ENCODE peak calls at places on chromosomes 11 and 22, in six cellular contexts. Y is SK-N-SH, N is OCI-LY7, F is GM23248, T is hepatocyte, Q is HCT116. M is an unnamed sample.

GRCh38 chr11:92101845-92102244 is 122.8 kb upstream of the FAT3 start:
- DNase-seq in Y (no peak), F (no peak), N (no peak), Q (no peak), T (no peak), M (no peak)

GRCh38 chr11:117175781-117176180 is 2.8 kb upstream of the SIDT2 start:
- DNase-seq in Q (no peak), Y (no peak), F (peak; percentile 23), N (no peak), T (no peak), M (no peak)

GRCh38 chr22:37455896-37456295 is 28.6 kb upstream of the ELFN2 start:
- DNase-seq in Y (no peak), T (no peak), N (no peak), Q (no peak), F (peak; percentile 33), M (no peak)

GRCh38 chr11:125164422-125165110 is at the start of gene PKNOX2:
- DNase-seq in T (peak; percentile 91), F (peak; percentile 87), Q (peak; percentile 3), Y (peak; percentile 95), N (no peak), M (peak; percentile 63)

GRCh38 chr11:2150206-2150847 is 10.7 kb downstream of the INS start:
- DNase-seq in T (peak; percentile 68), Y (peak; percentile 76), N (peak; percentile 13), Q (peak; percentile 62), F (peak; percentile 54), M (peak; percentile 65)

GRCh38 chr22:20571078-20571503 is 63.7 kb downstream of the MED15 start:
- DNase-seq in Y (no peak), F (no peak), N (no peak), T (no peak), Q (no peak), M (no peak)

GRCh38 chr11:86486261-86487030 is 111.8 kb downstream of the CCDC81 start:
- DNase-seq in Q (no peak), T (peak; percentile 38), Y (no peak), N (no peak), F (no peak), M (no peak)

GRCh38 chr22:28930357-28931007 is 47.1 kb downstream of the ZNRF3 start:
- DNase-seq in N (peak; percentile 22), T (no peak), F (no peak), Y (no peak), Q (no peak), M (no peak)

GRCh38 chr22:32623943-32624342 is 149.3 kb downstream of the FBXO7 start:
- DNase-seq in N (no peak), F (peak; percentile 89), Y (no peak), Q (no peak), T (peak; percentile 55), M (no peak)

GRCh38 chr11:94511932-94512781 is at the start of gene C11orf97:
- DNase-seq in Q (no peak), Y (peak; percentile 82), T (peak; percentile 73), N (no peak), F (peak; percentile 71), M (peak; percentile 76)

GRCh38 chr11:2418961-2419360 is 18.4 kb downstream of the TSSC4 start:
- DNase-seq in F (no peak), Y (no peak), Q (no peak), N (no peak), T (no peak), M (no peak)

GRCh38 chr22:47063606-47064005 is 301.2 kb downstream of the TBC1D22A start:
- DNase-seq in N (no peak), Y (no peak), T (no peak), F (peak; percentile 10), Q (no peak), M (no peak)

GRCh38 chr22:49540571-49541450 is 286.9 kb downstream of the BRD1 start:
- DNase-seq in F (no peak), T (no peak), N (no peak), Y (no peak), Q (no peak), M (no peak)

GRCh38 chr11:101061606-101062005 is 68.0 kb downstream of the PGR start:
- DNase-seq in N (no peak), Y (no peak), T (no peak), F (no peak), Q (no peak), M (no peak)

GRCh38 chr11:66282468-66283455 is 4.8 kb downstream of the CNIH2 start:
- DNase-seq in Q (peak; percentile 91), F (peak; percentile 99), N (peak; percentile 100), Y (peak; percentile 98), T (peak; percentile 99), M (peak; percentile 97)

GRCh38 chr11:765025-765801 is 12.1 kb downstream of the GATD1 start:
- DNase-seq in Y (peak; percentile 92), T (peak; percentile 65), Q (peak; percentile 47), F (peak; percentile 66), N (peak; percentile 65), M (peak; percentile 61)

GRCh38 chr11:75424396-75424795 is 8.6 kb downstream of the KLHL35 start:
- DNase-seq in F (no peak), N (no peak), Y (no peak), T (no peak), Q (no peak), M (no peak)

GRCh38 chr11:68677432-68677831 is 6.9 kb upstream of the GAL start:
- DNase-seq in T (peak; percentile 72), N (no peak), Y (peak; percentile 83), Q (peak; percentile 59), F (peak; percentile 84), M (peak; percentile 94)

GRCh38 chr11:27183672-27184457 is 143.2 kb downstream of the BBOX1 start:
- DNase-seq in F (peak; percentile 86), N (peak; percentile 64), T (peak; percentile 81), Q (peak; percentile 51), Y (peak; percentile 25), M (peak; percentile 71)

GRCh38 chr11:15750535-15751297 is 605.6 kb downstream of the SOX6 start:
- DNase-seq in Q (no peak), F (no peak), T (no peak), N (no peak), Y (peak; percentile 52), M (no peak)

GRCh38 chr11:67429038-67429668 is 859 bp downstream of the RPS6KB2 start:
- DNase-seq in N (peak; percentile 29), Y (no peak), F (peak; percentile 43), T (no peak), Q (no peak), M (no peak)

GRCh38 chr11:90250970-90251369 is 28.1 kb upstream of the CHORDC1 start:
- DNase-seq in T (no peak), Q (no peak), F (peak; percentile 4), N (no peak), Y (no peak), M (no peak)

GRCh38 chr22:31826443-31826842 is 72.6 kb downstream of the DEPDC5 start:
- DNase-seq in Y (no peak), T (no peak), Q (no peak), F (no peak), N (no peak), M (no peak)

GRCh38 chr22:39349506-39349966 is 255 bp upstream of the SYNGR1 start:
- DNase-seq in Y (peak; percentile 95), F (peak; percentile 41), Q (no peak), N (peak; percentile 81), T (peak; percentile 81), M (peak; percentile 3)

GRCh38 chr11:276219-276618 is 2.0 kb upstream of the NLRP6 start:
- DNase-seq in Q (no peak), T (no peak), F (no peak), Y (no peak), N (no peak), M (no peak)

GRCh38 chr22:26608129-26608528 is 9.7 kb downstream of the CRYBB1 start:
- DNase-seq in T (no peak), Y (no peak), N (no peak), Q (no peak), F (no peak), M (no peak)

GRCh38 chr22:46040471-46041465 is 63.8 kb upstream of the WNT7B start:
- DNase-seq in F (no peak), Q (no peak), N (peak; percentile 37), T (no peak), Y (no peak), M (no peak)

GRCh38 chr22:39502789-39503464 is 837 bp downstream of the MIEF1 start:
- DNase-seq in T (peak; percentile 49), Y (no peak), Q (no peak), F (peak; percentile 53), N (peak; percentile 37), M (no peak)

GRCh38 chr11:102361100-102362021 is 14.3 kb downstream of the BIRC2 start:
- DNase-seq in N (peak; percentile 62), Q (no peak), Y (no peak), F (peak; percentile 39), T (no peak), M (no peak)

GRCh38 chr22:40407021-40407761 is 36.8 kb downstream of the SGSM3 start:
- DNase-seq in F (no peak), Q (no peak), N (no peak), T (no peak), Y (no peak), M (no peak)

GRCh38 chr11:67564230-67564629 is 19.4 kb upstream of the GSTP1 start:
- DNase-seq in F (peak; percentile 45), Y (no peak), N (no peak), T (no peak), Q (no peak), M (peak; percentile 63)

GRCh38 chr11:64357904-64358535 is 942 bp upstream of the RPS6KA4 start:
- DNase-seq in Q (no peak), F (peak; percentile 37), N (no peak), T (peak; percentile 73), Y (peak; percentile 63), M (peak; percentile 81)

GRCh38 chr11:129828301-129828836 is 12.7 kb downstream of the TMEM45B start:
- DNase-seq in N (no peak), Y (no peak), F (no peak), T (peak; percentile 67), Q (peak; percentile 19), M (peak; percentile 99)
- H3K4me2 ChIP-seq in N (no peak overlapping the region), Y (no peak overlapping the region), F (no peak overlapping the region), T (peak overlapping the region; percentile 63), Q (peak overlapping the region; percentile 63), M (peak overlapping the region; percentile 64)

GRCh38 chr11:12282676-12283075 is 94.7 kb upstream of the PARVA start:
- DNase-seq in N (no peak), Y (no peak), T (no peak), Q (no peak), F (no peak), M (no peak)
- H3K27ac ChIP-seq in N (no peak overlapping the region), Y (no peak overlapping the region), T (no peak overlapping the region), Q (no peak overlapping the region), F (peak overlapping the region; percentile 100), M (peak overlapping the region; percentile 5)

DNA sequence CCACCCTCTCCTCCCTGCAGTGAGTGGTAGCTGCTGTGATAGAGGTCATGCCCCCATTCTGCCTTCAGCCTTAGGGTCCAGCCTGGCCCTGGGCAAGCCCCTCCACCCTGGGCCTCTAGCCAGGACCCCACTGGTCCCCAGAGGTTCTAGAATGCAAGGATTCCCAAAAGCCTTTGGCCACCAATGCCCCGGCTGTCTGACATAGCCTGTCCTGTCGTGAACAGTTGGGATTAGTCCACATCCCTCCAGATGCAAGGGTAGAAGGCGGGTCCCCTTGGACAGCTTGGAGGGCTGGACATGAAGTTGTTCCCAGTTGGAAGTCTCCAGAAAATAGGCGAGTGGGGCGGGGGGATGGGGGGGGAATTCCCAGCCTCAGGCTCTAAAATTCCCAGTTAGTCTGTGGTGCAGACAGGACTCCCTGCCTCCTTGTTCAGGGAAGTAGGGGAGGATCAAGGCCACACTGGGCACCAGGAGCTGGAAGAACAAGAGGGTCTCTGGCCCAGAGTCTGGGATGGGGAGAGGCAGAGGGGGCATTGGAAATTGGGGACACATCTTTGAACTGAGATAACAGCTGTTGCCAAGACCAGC is 5.2 kb upstream of the ADORA2A start:
- DNase-seq in N (no peak), T (no peak), Y (no peak), F (no peak), Q (no peak), M (no peak)
- TF ChIP-seq EZH2phosphoT487 in N (no peak), T (no peak), Y (no peak), F (no peak), Q (no peak), M (no peak)

GRCh38 chr11:111819161-111820058 is 52.0 kb downstream of the ALG9 start:
- DNase-seq in F (peak; percentile 89), Q (no peak), N (no peak), Y (peak; percentile 26), T (peak; percentile 34), M (no peak)
- H3K4me2 ChIP-seq in F (peak overlapping the region; percentile 44), Q (no peak overlapping the region), N (no peak overlapping the region), Y (peak overlapping the region; percentile 22), T (no peak overlapping the region), M (no peak overlapping the region)

M was measured in PC-3.